ENCODE peak calls at places on chromosomes 16 and 17, in four cellular contexts. P is ovary, G is sigmoid colon, F is AG04450. Y is an unnamed sample.

GRCh38 chr16:65229191-65229662 is 107.4 kb upstream of the CDH11 start:
- DNase-seq in P (no peak), G (no peak), F (peak; percentile 3), Y (no peak)

GRCh38 chr17:66397486-66397885 is 95.1 kb downstream of the PRKCA start:
- DNase-seq in P (no peak), G (no peak), F (no peak), Y (no peak)

GRCh38 chr17:82985973-82986372 is 93.4 kb upstream of the METRNL start:
- DNase-seq in P (no peak), G (no peak), F (no peak), Y (no peak)

GRCh38 chr17:47955497-47956461 is 1.9 kb downstream of the PRR15L start:
- DNase-seq in P (no peak), G (no peak), F (no peak), Y (no peak)

GRCh38 chr17:13931752-13932477 is 137.4 kb upstream of the COX10 start:
- DNase-seq in P (no peak), G (peak; percentile 88), F (no peak), Y (peak; percentile 43)

GRCh38 chr17:45230787-45231480 is 9.2 kb downstream of the FMNL1 start:
- DNase-seq in P (no peak), G (peak; percentile 68), F (no peak), Y (no peak)

GRCh38 chr17:16419929-16420271 is 4.5 kb downstream of the TRPV2 start:
- DNase-seq in P (no peak), G (no peak), F (peak; percentile 50), Y (no peak)

GRCh38 chr16:31521368-31521767 is 6.3 kb upstream of the AHSP start:
- DNase-seq in P (no peak), G (no peak), F (no peak), Y (no peak)

GRCh38 chr17:57431415-57431814 is 175.1 kb downstream of the MSI2 start:
- DNase-seq in P (no peak), G (no peak), F (no peak), Y (no peak)

GRCh38 chr17:57433396-57433944 is 177.1 kb downstream of the MSI2 start:
- DNase-seq in P (no peak), G (no peak), F (no peak), Y (no peak)

GRCh38 chr17:57434361-57434760 is 178.0 kb downstream of the MSI2 start:
- DNase-seq in P (no peak), G (no peak), F (no peak), Y (no peak)

GRCh38 chr17:57429966-57430365 is 173.6 kb downstream of the MSI2 start:
- DNase-seq in P (no peak), G (no peak), F (no peak), Y (no peak)

GRCh38 chr17:57432507-57433277 is 176.4 kb downstream of the MSI2 start:
- DNase-seq in P (no peak), G (no peak), F (no peak), Y (no peak)
- TF ChIP-seq CTCF in P (no peak), G (no peak), F (no peak), Y (no peak)

DNA sequence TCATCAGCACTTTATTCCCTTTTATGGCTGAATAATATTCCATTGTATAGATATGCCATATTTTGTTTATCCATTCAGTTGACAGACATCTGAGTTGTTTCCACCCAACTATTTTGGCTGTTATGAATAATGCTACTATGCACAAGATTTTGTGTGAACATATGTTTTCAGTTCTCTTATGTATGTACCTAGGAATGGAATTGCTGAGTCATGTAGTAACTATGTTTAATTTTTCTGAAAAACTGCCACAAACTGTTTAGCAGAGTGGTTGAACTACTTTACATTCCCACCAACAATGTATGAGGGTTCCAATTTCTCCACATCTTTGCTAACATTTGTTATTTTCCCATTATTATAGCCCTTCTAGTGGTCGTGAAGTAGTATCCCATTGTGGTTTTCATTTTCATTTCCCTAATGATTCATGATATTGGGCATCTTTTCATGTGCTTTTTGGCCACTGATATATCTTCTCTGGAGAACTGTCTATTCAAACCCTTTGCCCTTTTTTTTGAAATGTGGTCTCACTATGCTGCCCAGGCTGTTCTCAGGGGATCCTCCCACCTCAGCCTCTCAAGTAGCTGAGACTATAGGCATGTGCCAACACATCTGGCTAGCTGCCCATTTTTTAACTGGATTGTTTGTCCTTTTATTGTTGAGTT is 26.3 kb downstream of the SMURF2 start:
- DNase-seq in P (no peak), G (no peak), F (peak; percentile 60), Y (no peak)
- H3K27ac ChIP-seq in P (no peak overlapping the region), G (no peak overlapping the region), F (peak overlapping the region; percentile 72), Y (no peak overlapping the region)

DNA sequence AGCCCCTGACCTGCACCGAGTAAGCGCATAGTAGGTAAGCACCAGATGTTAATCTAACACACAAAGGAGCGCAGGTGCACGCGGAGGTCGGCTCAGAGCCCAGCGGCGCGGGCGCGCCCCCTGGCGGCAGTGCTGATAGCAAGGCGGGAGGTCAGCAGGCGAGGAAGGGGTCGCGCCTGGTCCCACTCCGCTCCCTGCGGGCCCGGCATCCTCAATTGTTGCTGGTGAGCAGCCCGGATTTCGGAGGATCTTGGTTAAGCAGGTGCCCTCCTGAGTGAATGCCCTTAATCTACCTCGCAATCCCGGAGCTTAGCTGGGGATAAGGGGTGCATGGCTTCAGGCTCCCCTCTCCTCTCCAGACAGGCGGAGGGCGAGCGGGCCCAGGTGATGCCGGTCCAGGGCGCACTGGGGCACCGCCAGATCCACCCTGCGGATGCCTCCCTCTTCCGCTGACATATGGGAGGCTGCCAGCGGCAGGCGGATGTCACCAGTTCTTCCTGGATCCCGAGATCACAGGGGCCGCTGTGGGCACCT is 4.0 kb upstream of the WNT3 start:
- DNase-seq in P (no peak), G (no peak), F (no peak), Y (no peak)
- TF ChIP-seq CTCF in P (no peak), G (no peak), F (peak; percentile 59), Y (peak; percentile 35)

GRCh38 chr17:50488880-50489279 is 10.2 kb downstream of the RSAD1 start:
- DNase-seq in P (no peak), G (no peak), F (no peak), Y (no peak)

GRCh38 chr17:50483266-50483665 is 4.6 kb downstream of the RSAD1 start:
- DNase-seq in P (no peak), G (no peak), F (no peak), Y (no peak)

GRCh38 chr17:50491510-50491909 is 12.8 kb downstream of the RSAD1 start:
- DNase-seq in P (no peak), G (no peak), F (no peak), Y (no peak)

GRCh38 chr17:50484341-50485155 is 5.9 kb downstream of the RSAD1 start:
- DNase-seq in P (no peak), G (peak; percentile 56), F (no peak), Y (no peak)

DNA sequence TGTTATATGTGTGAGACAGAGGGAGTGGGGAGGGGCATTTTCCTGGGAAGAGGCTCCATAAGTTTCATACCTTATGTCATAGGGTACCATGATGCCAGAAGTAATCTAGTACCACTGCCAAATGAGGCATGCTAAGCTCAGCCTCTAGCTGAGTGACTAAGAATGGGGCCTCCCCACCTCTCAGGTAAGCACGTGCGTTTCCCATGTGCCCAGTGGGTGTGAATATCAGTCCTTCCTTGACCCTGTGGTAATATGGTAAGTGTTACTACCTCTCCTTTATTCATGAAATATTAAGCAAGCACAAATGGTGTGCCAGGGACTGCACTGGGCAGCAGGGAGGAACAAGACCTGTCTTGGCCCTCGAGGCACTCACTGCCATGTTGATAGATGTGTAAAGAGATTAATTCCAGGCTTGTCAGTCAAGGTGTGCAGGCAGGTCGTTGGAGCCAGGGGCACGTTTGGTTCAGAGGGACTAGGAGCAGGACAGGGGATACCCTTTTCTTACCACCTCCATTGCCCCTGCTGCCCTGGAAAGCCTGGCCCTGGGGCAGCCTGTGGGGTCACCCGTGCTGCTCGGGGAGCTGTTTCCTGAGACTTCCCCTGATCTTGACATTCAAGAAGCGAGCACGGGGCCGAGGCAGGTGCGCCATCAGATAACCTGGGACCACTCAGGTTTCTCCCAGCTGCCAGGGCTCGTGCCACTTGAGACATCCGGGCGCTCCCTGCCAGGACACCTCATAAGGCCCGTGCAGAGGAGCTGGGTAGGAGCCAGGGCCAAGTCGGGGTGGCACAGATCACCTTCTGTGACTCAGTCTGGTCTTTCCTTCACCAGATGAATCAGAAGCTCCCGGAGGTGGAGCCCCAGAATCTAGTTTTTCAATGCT is 8.8 kb downstream of the RSAD1 start:
- DNase-seq in P (no peak), G (no peak), F (no peak), Y (no peak)
- H3K27ac ChIP-seq in P (no peak overlapping the region), G (no peak overlapping the region), F (no peak overlapping the region), Y (no peak overlapping the region)

GRCh38 chr16:3086596-3087242 is 12.4 kb downstream of the ZSCAN10 start:
- DNase-seq in P (no peak), G (no peak), F (no peak), Y (no peak)

GRCh38 chr16:3088450-3088849 is 10.6 kb downstream of the ZSCAN10 start:
- DNase-seq in P (no peak), G (no peak), F (no peak), Y (no peak)

GRCh38 chr16:3087836-3088235 is 11.3 kb downstream of the ZSCAN10 start:
- DNase-seq in P (no peak), G (no peak), F (no peak), Y (no peak)

GRCh38 chr16:3085868-3086595 is 13.1 kb downstream of the ZSCAN10 start:
- DNase-seq in P (no peak), G (no peak), F (no peak), Y (no peak)

DNA sequence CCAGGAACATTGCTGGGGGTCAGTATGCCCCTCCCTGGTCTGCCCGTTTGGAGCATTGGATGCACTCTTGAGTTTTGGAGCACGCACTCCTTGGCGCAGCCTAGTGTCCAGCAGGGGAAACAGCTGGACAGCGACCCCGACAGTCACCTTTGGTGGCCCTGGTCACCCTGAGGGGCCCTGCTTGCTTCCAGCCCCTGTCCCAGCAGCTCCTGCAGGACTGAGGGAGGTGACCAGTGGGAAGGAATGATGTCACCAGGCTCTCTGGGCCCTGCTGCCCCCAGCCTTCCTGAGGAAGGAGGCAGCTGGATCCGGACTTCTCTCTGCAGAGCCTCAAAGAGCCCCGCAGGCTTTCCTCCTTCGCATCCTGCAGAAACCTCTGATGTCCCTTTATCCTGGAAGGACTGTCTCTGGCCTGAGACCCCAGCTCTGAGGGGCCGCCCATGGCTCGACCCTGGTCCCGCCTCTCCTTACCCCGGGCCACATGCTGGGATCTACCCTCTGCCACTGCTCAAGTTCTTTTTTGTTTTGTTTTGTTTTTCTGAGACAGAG is 11.8 kb downstream of the ZSCAN10 start:
- DNase-seq in P (no peak), G (no peak), F (no peak), Y (no peak)
- TF ChIP-seq CTCF in P (no peak), G (no peak), F (peak; percentile 26), Y (peak; percentile 22)

DNA sequence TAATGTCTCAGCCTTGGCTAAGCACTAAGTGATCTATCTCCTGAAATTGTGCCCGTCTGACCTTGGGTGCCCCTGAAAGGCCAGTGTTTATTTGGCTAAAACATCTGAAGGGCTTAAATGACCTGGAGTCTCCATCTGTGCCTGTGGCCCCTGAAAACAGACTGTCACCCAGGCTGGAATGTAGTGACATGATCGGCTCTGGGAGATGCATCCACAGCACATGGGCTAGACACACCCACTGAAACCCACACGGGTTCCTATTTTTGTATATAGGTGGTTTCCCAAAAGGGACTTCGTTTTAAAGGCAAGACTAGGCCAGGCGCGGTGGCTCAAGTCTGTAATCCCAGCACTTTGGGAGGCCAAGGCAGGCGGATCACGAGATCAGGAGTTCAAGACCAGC is 13.5 kb downstream of the CEP295NL start:
- DNase-seq in P (no peak), G (no peak), F (no peak), Y (no peak)
- H3K27ac ChIP-seq in P (no peak overlapping the region), G (peak overlapping the region; percentile 17), F (no peak overlapping the region), Y (peak overlapping the region; percentile 26)

GRCh38 chr16:88406096-88407041 is 23.6 kb downstream of the ZNF469 start:
- DNase-seq in P (no peak), G (no peak), F (no peak), Y (no peak)
- TF ChIP-seq CTCF in P (no peak), G (no peak), F (no peak), Y (no peak)

GRCh38 chr17:20896153-20896649 is 146.6 kb downstream of the USP22 start:
- DNase-seq in P (peak; percentile 46), G (peak; percentile 70), F (no peak), Y (no peak)

GRCh38 chr17:20890338-20890737 is 152.5 kb downstream of the USP22 start:
- DNase-seq in P (no peak), G (no peak), F (no peak), Y (no peak)
- H3K27ac ChIP-seq in P (no peak overlapping the region), G (no peak overlapping the region), F (no peak overlapping the region), Y (no peak overlapping the region)